ENCODE peak calls at places on chromosomes 12 and 14, in seven cellular contexts. A, K, D, O, S, M and E are unnamed samples.

GRCh38 chr14:58784946-58785345 is 147.2 kb downstream of the DACT1 start:
- DNase-seq in A (no peak), K (no peak), D (no peak), O (no peak), S (no peak), M (no peak), E (peak; percentile 25)

GRCh38 chr14:99289394-99290189 is 17.6 kb upstream of the BCL11B start:
- DNase-seq in A (no peak), K (no peak), D (no peak), O (no peak), S (no peak), M (no peak), E (no peak)

GRCh38 chr14:95500201-95500681 is 16.2 kb downstream of the SYNE3 start:
- DNase-seq in A (peak; percentile 68), K (no peak), D (no peak), O (no peak), S (no peak), M (no peak), E (no peak)

GRCh38 chr12:102833687-102834435 is 83.2 kb downstream of the PAH start:
- DNase-seq in A (no peak), K (peak; percentile 7), D (no peak), O (no peak), S (no peak), M (no peak), E (peak; percentile 46)

GRCh38 chr12:67096533-67097318 is 172.4 kb upstream of the CAND1 start:
- DNase-seq in A (no peak), K (peak; percentile 6), D (no peak), O (no peak), S (no peak), M (no peak), E (peak; percentile 32)

GRCh38 chr14:51545396-51545795 is 106.3 kb upstream of the FRMD6 start:
- DNase-seq in A (no peak), K (no peak), D (no peak), O (no peak), S (no peak), M (no peak), E (no peak)

GRCh38 chr14:33564774-33565630 is 385.9 kb downstream of the EGLN3 start:
- DNase-seq in A (no peak), K (peak; percentile 88), D (peak; percentile 45), O (peak; percentile 19), S (no peak), M (no peak), E (peak; percentile 61)

GRCh38 chr12:64747681-64748080 is 11.5 kb downstream of the GNS start:
- DNase-seq in A (no peak), K (no peak), D (no peak), O (no peak), S (no peak), M (no peak), E (no peak)

GRCh38 chr12:47437570-47437969 is 268.3 kb downstream of the RPAP3 start:
- DNase-seq in A (no peak), K (no peak), D (no peak), O (no peak), S (no peak), M (no peak), E (no peak)

GRCh38 chr14:97177016-97177415 is 379.8 kb downstream of the VRK1 start:
- DNase-seq in A (no peak), K (no peak), D (no peak), O (peak; percentile 61), S (peak; percentile 14), M (no peak), E (no peak)

GRCh38 chr14:104895786-104896642 is 28.7 kb upstream of the PLD4 start:
- DNase-seq in A (no peak), K (no peak), D (no peak), O (peak; percentile 55), S (no peak), M (no peak), E (no peak)

GRCh38 chr14:32726516-32726915 is 212.2 kb upstream of the NPAS3 start:
- DNase-seq in A (no peak), K (no peak), D (no peak), O (no peak), S (no peak), M (no peak), E (no peak)

GRCh38 chr14:36996133-36996856 is 176.1 kb downstream of the SLC25A21 start:
- DNase-seq in A (no peak), K (peak; percentile 68), D (peak; percentile 26), O (no peak), S (no peak), M (no peak), E (peak; percentile 84)

GRCh38 chr12:62917939-62918338 is 17.0 kb downstream of the PPM1H start:
- DNase-seq in A (no peak), K (peak; percentile 41), D (no peak), O (no peak), S (no peak), M (no peak), E (peak; percentile 40)

GRCh38 chr12:47021298-47021697 is 58.1 kb upstream of the PCED1B start:
- DNase-seq in A (no peak), K (peak; percentile 91), D (peak; percentile 93), O (peak; percentile 41), S (no peak), M (no peak), E (peak; percentile 90)

GRCh38 chr12:14367097-14367661 is 1.7 kb downstream of the ATF7IP start:
- DNase-seq in A (no peak), K (peak; percentile 17), D (peak; percentile 36), O (no peak), S (no peak), M (no peak), E (peak; percentile 33)